ENCODE peak calls at places on chromosomes 5 and 9, in ten cellular contexts. K, N, S, U, V, Q, J, E, Z and O are unnamed samples.
A peak's percentile ranks its signal among the peaks of the same experiment; 100 is the strongest.

GRCh38 chr9:30815585-30815984 is 1568.9 kb upstream of the ACO1 start:
- DNase-seq in K (no peak), N (no peak), S (no peak), U (no peak), V (no peak), Q (no peak), J (no peak), E (no peak), Z (no peak), O (no peak)

GRCh38 chr9:123514766-123515165 is 158.8 kb downstream of the CRB2 start:
- DNase-seq in K (no peak), N (no peak), S (no peak), U (no peak), V (no peak), Q (no peak), J (no peak), E (no peak), Z (no peak), O (no peak)

GRCh38 chr9:80635065-80635464 is 1054.3 kb downstream of the TLE1 start:
- DNase-seq in K (no peak), N (no peak), S (no peak), U (no peak), V (no peak), Q (no peak), J (no peak), E (no peak), Z (no peak), O (no peak)

GRCh38 chr5:176743136-176743827 is 67.1 kb upstream of the UNC5A start:
- DNase-seq in K (peak; percentile 15), N (no peak), S (no peak), U (no peak), V (no peak), Q (no peak), J (no peak), E (no peak), Z (no peak), O (peak; percentile 14)

GRCh38 chr5:174337276-174338203 is 292.0 kb downstream of the NSG2 start:
- DNase-seq in K (no peak), N (peak; percentile 16), S (no peak), U (no peak), V (no peak), Q (peak; percentile 49), J (no peak), E (no peak), Z (no peak), O (no peak)

GRCh38 chr9:127224883-127225739 is 39.5 kb upstream of the GARNL3 start:
- DNase-seq in K (peak; percentile 98), N (peak; percentile 89), S (peak; percentile 63), U (peak; percentile 81), V (peak; percentile 96), Q (peak; percentile 76), J (peak; percentile 96), E (peak; percentile 91), Z (peak; percentile 64), O (peak; percentile 100)

GRCh38 chr9:34746526-34746925 is 36.6 kb upstream of the CCL21 start:
- DNase-seq in K (no peak), N (no peak), S (no peak), U (no peak), V (no peak), Q (no peak), J (no peak), E (no peak), Z (no peak), O (no peak)

GRCh38 chr5:91074615-91075014 is 308.5 kb downstream of the ARRDC3 start:
- DNase-seq in K (no peak), N (peak; percentile 74), S (no peak), U (peak; percentile 89), V (no peak), Q (peak; percentile 90), J (no peak), E (peak; percentile 73), Z (peak; percentile 70), O (no peak)

GRCh38 chr5:94888674-94889073 is 270.2 kb downstream of the SLF1 start:
- DNase-seq in K (no peak), N (no peak), S (no peak), U (no peak), V (no peak), Q (no peak), J (no peak), E (no peak), Z (no peak), O (no peak)

GRCh38 chr5:94890907-94891306 is 272.4 kb downstream of the SLF1 start:
- DNase-seq in K (no peak), N (no peak), S (no peak), U (no peak), V (no peak), Q (no peak), J (no peak), E (no peak), Z (no peak), O (no peak)

GRCh38 chr5:94891565-94892362 is 273.3 kb downstream of the SLF1 start:
- DNase-seq in K (no peak), N (no peak), S (no peak), U (no peak), V (no peak), Q (no peak), J (no peak), E (no peak), Z (no peak), O (no peak)

DNA sequence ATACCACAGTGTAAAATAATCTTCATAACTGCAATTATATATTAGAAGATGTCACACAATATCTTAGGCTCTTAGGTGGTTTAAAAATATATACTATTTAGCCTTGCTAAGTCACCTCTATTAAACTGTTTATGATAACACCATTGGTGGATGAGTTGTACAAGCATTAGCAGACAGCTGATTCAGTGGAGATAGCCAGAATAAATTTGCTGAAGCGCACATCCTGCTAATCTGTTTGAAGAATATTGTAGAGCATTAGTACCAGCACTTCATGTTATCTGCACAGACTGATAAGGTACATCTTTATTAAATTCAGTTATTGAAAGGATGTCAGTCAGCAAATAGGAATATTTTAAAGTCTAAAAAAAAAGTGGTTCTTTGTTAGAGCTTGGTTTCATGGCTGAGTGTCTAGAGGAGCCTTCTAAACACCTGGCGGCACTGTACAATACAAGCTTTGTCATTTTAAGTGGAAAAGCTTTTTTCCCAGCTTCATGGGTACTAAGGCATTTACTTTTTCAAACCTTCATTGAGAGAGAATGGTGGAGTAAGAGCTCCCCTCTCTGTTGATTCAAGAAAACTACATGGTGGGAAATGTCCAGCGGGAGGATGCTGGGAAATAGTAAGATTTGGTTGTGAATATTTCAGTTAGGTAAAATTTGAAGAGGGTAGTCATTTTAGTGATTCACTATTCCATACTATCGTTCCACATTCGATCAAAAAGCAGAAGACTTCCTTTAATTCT is 275.1 kb downstream of the SLF1 start:
- DNase-seq in K (no peak), N (peak; percentile 22), S (peak; percentile 34), U (peak; percentile 4), V (peak; percentile 10), Q (peak; percentile 19), J (no peak), E (peak; percentile 26), Z (no peak), O (no peak)
- TF ChIP-seq CTCF in K (peak; percentile 33), N (peak; percentile 45), S (peak; percentile 58), U (peak; percentile 38), V (peak; percentile 8), Q (peak; percentile 59), J (no peak), E (peak; percentile 46), Z (peak; percentile 23), O (peak; percentile 17)

DNA sequence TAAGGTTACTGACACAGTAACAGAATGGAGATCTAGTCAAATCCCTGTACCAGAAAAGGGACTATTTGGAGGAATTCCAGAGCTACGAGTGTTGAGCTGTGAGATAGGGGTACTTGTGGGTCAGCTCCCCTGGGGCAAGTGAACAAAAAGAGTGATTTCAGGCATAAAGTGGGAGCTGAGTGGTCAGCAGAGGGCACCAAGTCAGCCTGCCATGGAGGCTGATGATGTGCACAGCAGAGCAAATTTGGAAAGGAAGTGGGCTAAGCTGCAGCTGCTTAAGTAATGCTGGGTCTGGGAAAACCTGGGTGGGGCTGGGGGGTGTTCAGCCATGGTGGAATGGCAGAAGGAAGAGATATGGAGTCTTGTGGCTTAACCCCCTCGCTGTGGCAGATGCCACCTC is 327.9 kb downstream of the NTRK2 start:
- DNase-seq in K (no peak), N (no peak), S (no peak), U (no peak), V (peak; percentile 8), Q (no peak), J (no peak), E (no peak), Z (no peak), O (no peak)
- TF ChIP-seq CTCF in K (no peak), N (no peak), S (no peak), U (no peak), V (no peak), Q (no peak), J (no peak), E (no peak), Z (no peak), O (peak; percentile 35)

GRCh38 chr9:134343637-134344036 is 17.4 kb downstream of the RXRA start:
- DNase-seq in K (no peak), N (no peak), S (no peak), U (no peak), V (no peak), Q (no peak), J (no peak), E (no peak), Z (no peak), O (no peak)

GRCh38 chr9:134342746-134343115 is 16.5 kb downstream of the RXRA start:
- DNase-seq in K (no peak), N (no peak), S (no peak), U (no peak), V (no peak), Q (no peak), J (no peak), E (no peak), Z (no peak), O (no peak)

GRCh38 chr9:134344821-134345310 is 18.6 kb downstream of the RXRA start:
- DNase-seq in K (no peak), N (no peak), S (no peak), U (no peak), V (no peak), Q (no peak), J (no peak), E (no peak), Z (no peak), O (no peak)

GRCh38 chr9:134345737-134346136 is 19.5 kb downstream of the RXRA start:
- DNase-seq in K (no peak), N (no peak), S (no peak), U (no peak), V (no peak), Q (no peak), J (no peak), E (no peak), Z (no peak), O (no peak)

GRCh38 chr9:134344068-134344820 is 18.0 kb downstream of the RXRA start:
- DNase-seq in K (no peak), N (no peak), S (no peak), U (peak; percentile 9), V (no peak), Q (peak; percentile 67), J (no peak), E (peak; percentile 32), Z (no peak), O (no peak)
- TF ChIP-seq CTCF in K (no peak), N (no peak), S (peak; percentile 2), U (no peak), V (no peak), Q (peak; percentile 19), J (no peak), E (peak; percentile 34), Z (peak; percentile 9), O (no peak)

DNA sequence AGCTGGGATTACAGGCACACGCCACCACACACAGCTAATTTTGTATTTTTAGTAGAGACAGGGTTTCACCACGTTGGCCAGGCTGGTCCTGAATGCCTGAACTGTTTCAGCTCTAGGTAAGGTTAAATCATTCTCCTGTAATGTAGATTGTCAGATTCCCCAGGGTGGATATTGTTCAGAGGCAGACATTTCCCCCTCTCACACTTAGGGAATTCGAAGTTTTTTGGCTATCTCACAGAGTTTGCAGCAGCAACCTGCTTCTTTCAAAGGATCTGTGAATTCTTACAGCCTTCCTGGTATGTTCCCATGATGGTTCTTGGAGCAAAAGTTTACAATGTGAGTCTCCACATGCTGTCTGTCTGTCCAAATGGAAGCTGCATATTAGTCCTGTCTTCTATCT is 15.6 kb upstream of the DIRAS2 start:
- DNase-seq in K (no peak), N (no peak), S (no peak), U (no peak), V (no peak), Q (no peak), J (no peak), E (no peak), Z (no peak), O (no peak)
- TF ChIP-seq CTCF in K (no peak), N (no peak), S (no peak), U (no peak), V (no peak), Q (no peak), J (no peak), E (no peak), Z (no peak), O (no peak)